ENCODE peak calls at places on chromosome 7, in five cellular contexts. L is cardiac muscle cell, A is chondrocyte, C is neural crest cell, E is IMR-90. N is an unnamed sample.

GRCh38 chr7:40922316-40922670 is 780.6 kb downstream of the INHBA start:
- DNase-seq in L (peak), C (no peak), A (no peak), E (peak), N (no peak)

GRCh38 chr7:117173001-117173400 is 149.9 kb downstream of the WNT2 start:
- DNase-seq in C (no peak), A (no peak), E (no peak), L (no peak), N (no peak)

GRCh38 chr7:80312139-80312661 is 177.6 kb downstream of the GNAI1 start:
- DNase-seq in A (no peak), E (peak), L (peak), C (no peak), N (no peak)

GRCh38 chr7:105013283-105013817 is 655 bp upstream of the KMT2E start:
- DNase-seq in A (peak), C (peak), E (peak), L (peak), N (peak)

GRCh38 chr7:44188480-44189225 is 586 bp downstream of the GCK start:
- DNase-seq in A (no peak), L (no peak), C (no peak), E (no peak), N (no peak)

GRCh38 chr7:50112250-50112649 is 19.2 kb upstream of the ZPBP start:
- DNase-seq in C (no peak), A (no peak), E (no peak), L (no peak), N (no peak)

GRCh38 chr7:101877882-101878591 is 60.6 kb downstream of the CUX1 start:
- DNase-seq in L (no peak), C (no peak), A (no peak), E (no peak), N (no peak)

GRCh38 chr7:130732980-130733865 is 784 bp downstream of the KLF14 start:
- DNase-seq in E (peak), C (peak), A (no peak), L (no peak), N (peak)

GRCh38 chr7:30143748-30144251 is 9.0 kb downstream of the MTURN start:
- DNase-seq in A (no peak), L (peak), E (peak), C (no peak), N (no peak)

GRCh38 chr7:43646603-43647313 is 63.9 kb downstream of the STK17A start:
- DNase-seq in E (peak), C (no peak), L (peak), A (no peak), N (no peak)

GRCh38 chr7:134505856-134506255 is 21.5 kb upstream of the AKR1B10 start:
- DNase-seq in E (no peak), L (no peak), C (no peak), A (no peak), N (no peak)

GRCh38 chr7:10934292-10934691 is 39.4 kb upstream of the PHF14 start:
- DNase-seq in C (no peak), A (no peak), L (peak), E (peak), N (no peak)

GRCh38 chr7:37916673-37917660 is at the start of gene SFRP4:
- DNase-seq in E (peak), C (peak), L (peak), A (no peak), N (peak)

GRCh38 chr7:155002411-155003214 is at the start of gene PAXIP1:
- DNase-seq in A (no peak), E (peak), L (no peak), C (peak), N (peak)

GRCh38 chr7:151400626-151401315 is 9.1 kb downstream of the WDR86 start:
- DNase-seq in C (no peak), A (no peak), E (no peak), L (no peak), N (no peak)

GRCh38 chr7:104133238-104133637 is 74.6 kb downstream of the ORC5 start:
- DNase-seq in C (no peak), L (peak), A (no peak), E (no peak), N (no peak)

GRCh38 chr7:90709501-90710465 is 113.7 kb downstream of the CDK14 start:
- DNase-seq in L (peak), A (no peak), E (peak), C (no peak), N (peak)

GRCh38 chr7:39696631-39697030 is 73.3 kb downstream of the RALA start:
- DNase-seq in A (no peak), E (no peak), C (no peak), L (no peak), N (no peak)

GRCh38 chr7:30738026-30738915 is 13.7 kb upstream of the INMT start:
- DNase-seq in C (no peak), A (no peak), E (no peak), L (no peak), N (no peak)

GRCh38 chr7:88106430-88106829 is 113.4 kb downstream of the SRI start:
- DNase-seq in A (no peak), L (no peak), C (no peak), E (no peak), N (no peak)

GRCh38 chr7:142445019-142445686 is 187.3 kb upstream of the PRSS58 start:
- DNase-seq in A (no peak), C (no peak), L (no peak), E (no peak), N (peak)

GRCh38 chr7:43856996-43857395 is 12.3 kb downstream of the MRPS24 start:
- DNase-seq in E (peak), A (no peak), L (no peak), C (no peak), N (no peak)

GRCh38 chr7:65436163-65436562 is 62.5 kb downstream of the ZNF92 start:
- DNase-seq in A (no peak), L (no peak), C (no peak), E (no peak), N (no peak)

GRCh38 chr7:158396301-158396905 is 191.2 kb downstream of the PTPRN2 start:
- DNase-seq in A (peak), E (no peak), L (no peak), C (no peak), N (no peak)

GRCh38 chr7:73718438-73718881 is 1.0 kb downstream of the STX1A start:
- DNase-seq in C (no peak), E (no peak), A (no peak), L (no peak), N (no peak)

GRCh38 chr7:132492841-132493445 is 83.3 kb downstream of the PLXNA4 start:
- DNase-seq in E (no peak), A (no peak), C (no peak), L (no peak), N (no peak)

GRCh38 chr7:23346316-23346715 is 47.2 kb downstream of the MALSU1 start:
- DNase-seq in C (no peak), A (no peak), E (no peak), L (no peak), N (no peak)
- TF ChIP-seq CTCF in C (no peak), A (no peak), E (no peak), L (no peak), N (no peak)

GRCh38 chr7:18295781-18296417 is 199.7 kb upstream of the HDAC9 start:
- DNase-seq in E (no peak), A (no peak), L (peak), C (no peak), N (no peak)

GRCh38 chr7:18290865-18291264 is 204.7 kb upstream of the HDAC9 start:
- DNase-seq in C (no peak), A (no peak), E (no peak), L (peak), N (no peak)

GRCh38 chr7:18293759-18294158 is 201.8 kb upstream of the HDAC9 start:
- DNase-seq in C (no peak), E (no peak), L (no peak), A (no peak), N (no peak)

GRCh38 chr7:18292584-18292983 is 203.0 kb upstream of the HDAC9 start:
- DNase-seq in E (no peak), A (no peak), C (no peak), L (no peak), N (no peak)

DNA sequence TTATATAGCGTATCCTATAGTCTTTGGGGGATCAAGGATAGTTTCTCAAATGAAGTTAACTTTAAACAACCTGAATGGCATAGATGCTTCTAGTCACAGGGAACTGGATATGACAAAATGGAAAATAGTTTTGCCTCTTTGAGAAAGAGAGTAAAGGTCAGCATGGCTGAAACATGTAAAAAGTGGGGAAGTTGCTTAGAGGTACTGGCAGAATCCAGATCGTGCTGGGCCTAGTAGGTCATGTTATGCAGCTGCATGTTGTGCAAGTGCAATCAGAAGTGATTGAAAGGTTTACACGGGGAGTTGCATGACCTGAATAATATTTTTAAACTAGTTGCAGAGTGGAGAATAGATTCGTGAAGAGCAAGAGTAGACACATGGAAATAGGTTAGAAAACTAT is 201.1 kb upstream of the HDAC9 start:
- DNase-seq in A (no peak), E (no peak), C (no peak), L (no peak), N (no peak)
- TF ChIP-seq CTCF in A (no peak), E (no peak), C (no peak), L (no peak), N (no peak)

DNA sequence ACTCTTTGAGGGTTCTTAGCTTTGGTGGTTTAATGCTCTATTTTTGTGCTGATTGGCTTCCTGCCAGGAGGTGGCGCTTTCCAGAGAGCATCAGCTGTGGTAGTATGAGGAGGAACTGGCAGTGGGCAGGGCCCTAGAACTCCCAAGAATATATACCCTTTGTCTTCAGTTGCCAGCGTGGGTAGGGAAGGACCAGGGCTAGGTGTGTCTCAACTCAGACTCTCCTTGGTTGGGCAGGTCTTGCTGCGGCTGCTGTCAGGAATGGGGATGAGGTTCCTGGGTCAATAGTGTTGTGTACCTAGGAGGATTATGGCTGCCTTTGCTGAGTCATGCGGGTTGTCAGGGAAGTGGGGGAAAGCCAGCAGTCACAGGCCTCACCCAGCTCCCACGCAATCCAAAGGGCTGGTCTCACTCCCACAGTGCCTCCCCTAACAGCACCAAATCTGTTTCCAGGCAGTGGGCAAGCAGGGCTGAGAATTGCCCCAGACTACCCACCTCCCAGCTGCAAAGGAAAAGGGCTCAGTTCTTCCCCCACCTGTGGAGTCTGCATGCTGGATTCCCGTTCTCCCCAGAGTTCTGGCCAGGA is 191.5 kb downstream of the PHTF2 start:
- DNase-seq in E (no peak), A (no peak), C (no peak), L (peak), N (peak)
- TF ChIP-seq CTCF in E (no peak), A (peak), C (peak), L (no peak), N (peak)

DNA sequence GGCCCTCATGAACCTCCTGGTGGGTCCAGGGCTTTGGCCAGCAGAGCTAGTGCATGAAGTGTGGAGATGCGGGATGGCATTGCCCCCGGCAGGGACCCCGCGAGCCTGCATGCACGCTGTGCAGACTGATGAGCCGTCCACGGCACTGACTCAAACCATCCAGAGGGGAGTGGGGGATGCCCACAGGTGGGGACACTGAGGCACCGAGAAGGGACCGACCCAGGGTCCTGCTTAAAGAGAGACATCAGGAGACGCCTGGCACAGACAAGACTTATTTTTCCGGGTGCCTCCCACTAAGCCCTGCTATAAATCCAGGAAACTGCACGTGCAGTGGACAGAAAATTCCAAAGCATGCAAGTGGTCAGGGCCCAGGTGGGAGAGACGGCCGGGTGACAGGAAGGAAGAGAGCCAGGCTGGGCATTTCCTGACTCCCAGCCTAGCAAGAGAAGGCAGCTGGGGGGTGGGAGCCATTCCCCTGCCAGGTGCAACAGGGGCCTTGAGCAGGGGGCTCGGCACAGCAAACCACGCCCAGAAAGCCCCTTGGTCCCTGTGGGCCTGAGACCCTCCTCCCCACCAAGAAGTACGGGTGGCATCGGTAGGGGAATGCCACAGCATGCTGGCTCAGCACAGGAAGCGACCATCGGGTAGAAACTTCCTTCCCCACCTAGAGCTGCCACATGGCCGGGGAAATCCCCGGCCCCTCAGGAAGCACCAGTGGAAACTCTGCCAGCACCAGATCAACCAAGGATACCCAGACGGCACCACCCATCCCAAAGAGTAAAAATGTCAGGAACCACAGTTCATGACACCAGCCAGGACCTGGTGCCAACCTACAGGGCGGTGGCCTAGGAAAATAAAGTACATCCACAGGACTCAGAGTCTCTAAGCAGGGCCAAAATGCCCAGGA is 91.5 kb downstream of the FOXL3 start:
- DNase-seq in L (no peak), E (no peak), C (no peak), A (peak), N (no peak)
- TF ChIP-seq CTCF in L (no peak), E (no peak), C (no peak), A (no peak), N (no peak)

DNA sequence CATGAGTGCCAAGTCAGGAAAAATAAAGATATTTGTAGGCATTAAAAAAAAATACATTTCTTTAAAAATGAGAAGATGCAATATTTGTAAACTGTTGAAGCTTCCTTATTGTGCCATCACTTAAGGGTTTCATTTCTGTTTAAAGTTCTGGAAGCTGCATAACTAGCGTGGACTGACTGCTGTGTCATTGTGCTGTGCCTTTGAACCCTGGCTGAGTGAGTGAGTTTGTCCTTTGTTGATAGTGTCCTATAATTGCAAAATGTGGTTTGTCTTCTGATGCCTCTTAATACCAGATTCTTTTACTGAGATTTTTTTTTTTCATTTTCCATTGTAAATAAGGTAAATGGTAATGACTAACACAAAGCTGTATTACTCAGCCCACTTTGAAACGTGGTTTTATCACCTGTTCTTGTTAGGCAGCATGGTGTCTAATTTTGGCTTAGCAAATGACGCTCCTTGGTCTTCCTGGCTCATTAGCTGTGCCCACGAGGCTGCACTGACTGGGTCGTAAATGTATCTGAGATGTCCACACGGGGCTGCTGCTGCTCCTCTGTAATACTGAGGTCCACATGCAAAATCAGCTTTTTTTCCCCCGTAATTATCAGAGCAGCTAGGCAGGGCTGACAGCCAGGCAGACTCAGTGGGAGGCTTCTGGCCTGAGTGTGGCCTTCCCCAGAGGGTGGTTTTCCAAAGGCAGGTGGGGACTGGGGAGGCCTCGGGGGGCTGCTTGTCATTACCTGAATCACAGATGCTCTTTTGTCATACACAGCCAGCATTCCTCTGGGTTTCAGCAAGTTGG is 14.8 kb downstream of the ZSCAN25 start:
- DNase-seq in C (no peak), A (no peak), L (peak), E (peak), N (no peak)
- TF ChIP-seq CTCF in C (no peak), A (peak), L (peak), E (peak), N (no peak)

DNA sequence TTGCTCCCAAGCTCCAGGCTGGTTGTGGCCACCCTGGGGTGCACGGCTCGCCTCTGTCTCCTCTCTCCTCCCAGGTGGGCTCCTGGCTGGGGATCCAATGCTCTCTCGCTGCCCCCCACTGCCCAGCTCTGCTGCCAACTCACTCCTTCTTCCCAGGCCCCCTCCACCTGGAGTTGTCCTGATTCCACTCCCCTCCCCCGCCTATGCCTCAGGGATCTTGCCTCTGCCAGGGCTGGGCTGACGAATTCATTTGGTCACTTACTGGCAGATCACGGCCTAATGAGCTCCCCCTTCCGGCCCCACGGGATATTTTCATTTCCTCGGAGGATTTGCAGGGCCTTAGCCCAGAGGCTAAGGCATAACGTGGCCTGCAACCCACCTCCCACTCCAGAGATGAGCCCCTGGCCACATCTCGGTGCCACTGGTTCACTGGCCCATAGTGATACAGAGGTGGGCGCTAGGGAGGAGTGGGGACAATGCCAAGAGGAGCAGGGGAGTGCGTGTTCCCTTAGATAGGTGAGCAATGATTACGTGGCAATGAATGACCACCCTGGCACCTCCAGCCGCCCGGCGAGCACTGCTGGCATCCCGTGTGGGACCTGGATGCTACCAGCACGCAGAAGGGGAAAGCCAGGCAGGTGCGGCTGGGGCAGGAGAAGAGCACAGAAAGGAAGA is 344.6 kb upstream of the SHH start:
- DNase-seq in L (no peak), C (peak), E (no peak), A (no peak), N (peak)
- TF ChIP-seq CTCF in L (no peak), C (peak), E (no peak), A (peak), N (no peak)